ENCODE peak calls at places on chromosomes 5 and 9, in four cellular contexts. U, G, F and B are unnamed samples.

GRCh38 chr5:83331842-83332241 is 139.7 kb upstream of the VCAN start:
- DNase-seq in U (no peak), G (no peak), F (peak; percentile 7), B (no peak)

GRCh38 chr9:1761807-1762206 is 253.3 kb upstream of the SMARCA2 start:
- DNase-seq in U (no peak), G (no peak), F (no peak), B (no peak)

GRCh38 chr5:58133631-58134296 is 326.1 kb downstream of the PLK2 start:
- DNase-seq in U (no peak), G (no peak), F (peak; percentile 72), B (no peak)

GRCh38 chr5:139660105-139660915 is 12.2 kb downstream of the CXXC5 start:
- DNase-seq in U (no peak), G (no peak), F (no peak), B (peak; percentile 94)

GRCh38 chr5:6399978-6400910 is 21.9 kb upstream of the MED10 start:
- DNase-seq in U (no peak), G (no peak), F (peak; percentile 15), B (no peak)

GRCh38 chr9:76759726-76760125 is 4.5 kb upstream of the PCA3 start:
- DNase-seq in U (no peak), G (no peak), F (no peak), B (no peak)

GRCh38 chr9:87120610-87121009 is 173.3 kb upstream of the GAS1 start:
- DNase-seq in U (no peak), G (no peak), F (peak; percentile 85), B (no peak)

GRCh38 chr9:124960409-124960752 is 19.5 kb upstream of the GOLGA1 start:
- DNase-seq in U (no peak), G (no peak), F (peak; percentile 19), B (no peak)

GRCh38 chr9:107711528-107711927 is 222.0 kb upstream of the KLF4 start:
- DNase-seq in U (no peak), G (no peak), F (peak; percentile 87), B (peak; percentile 70)

GRCh38 chr5:73592546-73592945 is 27.0 kb downstream of the UTP15 start:
- DNase-seq in U (no peak), G (no peak), F (peak; percentile 30), B (no peak)

GRCh38 chr5:73599378-73599777 is 26.6 kb upstream of the ARHGEF28 start:
- DNase-seq in U (no peak), G (no peak), F (no peak), B (no peak)

GRCh38 chr5:73591102-73591695 is 25.7 kb downstream of the UTP15 start:
- DNase-seq in U (peak; percentile 85), G (peak; percentile 26), F (peak; percentile 96), B (no peak)

GRCh38 chr5:73591698-73592501 is 26.4 kb downstream of the UTP15 start:
- DNase-seq in U (no peak), G (no peak), F (peak; percentile 52), B (no peak)

DNA sequence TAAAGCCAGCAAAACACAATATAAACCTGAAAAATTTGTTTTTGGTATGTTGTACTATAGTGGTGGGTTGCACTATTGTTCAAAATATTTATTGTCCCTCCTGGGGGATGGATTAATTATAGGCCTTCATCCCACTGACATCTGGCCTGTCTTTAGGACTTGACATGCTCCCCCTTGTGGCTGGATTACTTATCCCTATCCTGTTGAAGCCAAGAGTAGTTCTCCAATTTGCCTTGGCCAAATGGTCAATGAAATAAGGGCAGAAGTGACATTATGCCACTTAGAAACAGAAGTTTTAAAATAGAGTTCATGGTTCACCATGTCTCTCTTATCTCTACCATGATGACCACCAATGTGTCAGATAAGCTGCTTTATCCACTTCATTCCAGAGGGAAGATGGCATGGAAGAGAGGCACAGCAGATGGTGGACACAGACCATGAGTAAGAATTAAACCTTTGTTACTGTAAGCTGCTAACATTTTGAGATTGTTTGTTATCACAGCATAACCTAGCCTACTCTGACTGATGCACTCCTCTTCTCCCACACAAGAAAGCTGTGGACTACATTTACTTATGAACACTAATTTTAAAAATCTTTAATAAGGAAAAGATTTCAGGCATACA is 29.2 kb upstream of the ARHGEF28 start:
- DNase-seq in U (peak; percentile 88), G (no peak), F (peak; percentile 60), B (no peak)
- TF ChIP-seq CTCF in U (peak; percentile 82), G (peak; percentile 50), F (peak; percentile 63), B (peak; percentile 28)

GRCh38 chr5:39171647-39172046 is 47.7 kb downstream of the FYB1 start:
- DNase-seq in U (no peak), G (no peak), F (no peak), B (no peak)

GRCh38 chr5:39164529-39165402 is 54.6 kb downstream of the FYB1 start:
- DNase-seq in U (no peak), G (no peak), F (peak; percentile 20), B (no peak)

GRCh38 chr5:39167141-39167972 is 52.0 kb downstream of the FYB1 start:
- DNase-seq in U (no peak), G (no peak), F (peak; percentile 22), B (no peak)

GRCh38 chr5:39169081-39169480 is 50.3 kb downstream of the FYB1 start:
- DNase-seq in U (no peak), G (no peak), F (peak; percentile 27), B (no peak)

DNA sequence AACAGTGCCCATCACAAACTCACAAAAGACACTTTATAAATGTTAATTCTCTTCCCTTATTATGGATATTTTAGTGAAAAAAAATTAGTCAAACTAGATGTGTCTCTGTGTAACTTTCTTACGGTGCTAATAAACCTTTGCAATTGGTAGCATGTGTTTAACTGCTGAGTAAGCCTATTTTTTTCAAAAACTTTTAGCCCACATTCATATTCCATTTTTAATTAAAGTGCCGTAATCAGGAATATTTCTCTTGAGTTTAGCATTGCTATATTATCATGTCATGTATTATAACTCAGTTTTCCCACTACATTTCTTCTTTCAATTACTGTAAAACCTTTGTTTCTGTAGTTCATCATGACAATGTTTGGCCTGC is 51.4 kb downstream of the FYB1 start:
- DNase-seq in U (no peak), G (no peak), F (no peak), B (no peak)
- H3K4me3 ChIP-seq in U (no peak overlapping the region), G (no peak overlapping the region), F (no peak overlapping the region), B (no peak overlapping the region)

DNA sequence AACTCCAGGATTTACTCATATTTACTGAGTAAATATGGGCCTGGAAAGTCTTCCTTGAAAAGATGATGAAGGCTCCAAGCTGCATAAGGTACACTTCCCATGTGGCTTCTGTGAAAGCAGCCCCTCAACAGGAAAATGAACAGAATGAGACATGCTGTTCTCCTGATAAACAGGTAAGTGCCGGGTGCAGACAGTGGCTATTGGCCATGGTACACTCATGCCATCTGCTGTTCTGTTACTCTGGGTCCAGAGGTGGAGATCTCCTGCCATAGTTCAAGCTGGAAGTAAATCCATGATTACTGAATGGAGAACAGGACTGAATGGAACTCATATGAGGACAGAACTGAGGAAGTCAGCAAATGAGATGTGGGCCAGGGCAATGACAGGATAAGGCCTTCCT is 103.6 kb downstream of the SLIT3 start:
- DNase-seq in U (no peak), G (no peak), F (no peak), B (no peak)
- TF ChIP-seq CTCF in U (peak; percentile 32), G (no peak), F (no peak), B (peak; percentile 66)

DNA sequence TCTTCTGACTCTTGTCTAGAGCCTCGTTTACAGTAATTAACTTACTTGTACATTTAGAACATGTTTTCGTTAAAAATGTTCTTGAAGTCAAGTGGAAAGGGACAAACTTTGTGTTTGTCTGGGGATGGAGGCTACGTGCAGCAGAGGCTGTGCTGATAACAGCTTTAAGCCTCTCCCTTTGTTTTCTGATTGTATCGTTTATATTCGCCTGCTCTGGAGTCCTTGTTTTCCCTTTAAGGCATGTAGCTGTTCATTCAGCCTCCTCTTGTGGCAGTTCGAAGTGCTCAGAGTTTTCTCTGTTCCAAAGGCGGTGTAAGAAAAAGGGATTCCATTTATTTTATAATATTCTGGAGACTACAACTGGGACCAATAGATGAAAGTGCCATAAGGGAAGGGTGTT is 1.9 kb downstream of the SLC36A1 start:
- DNase-seq in U (no peak), G (no peak), F (peak; percentile 25), B (no peak)
- H3K4me3 ChIP-seq in U (no peak overlapping the region), G (peak overlapping the region; percentile 80), F (peak overlapping the region; percentile 15), B (peak overlapping the region; percentile 94)

GRCh38 chr5:66239034-66239433 is 94.9 kb downstream of the SREK1 start:
- DNase-seq in U (peak; percentile 51), G (no peak), F (peak; percentile 13), B (no peak)
- TF ChIP-seq CTCF in U (peak; percentile 69), G (no peak), F (peak; percentile 32), B (no peak)

GRCh38 chr5:133786432-133786831 is 174.1 kb upstream of the FSTL4 start:
- DNase-seq in U (no peak), G (no peak), F (no peak), B (no peak)
- H3K4me3 ChIP-seq in U (no peak overlapping the region), G (no peak overlapping the region), F (no peak overlapping the region), B (no peak overlapping the region)

GRCh38 chr5:14871573-14872069 is at the start of gene ANKH:
- DNase-seq in U (peak; percentile 85), G (peak; percentile 70), F (peak; percentile 74), B (peak; percentile 92)
- TF ChIP-seq CTCF in U (peak; percentile 51), G (peak; percentile 59), F (peak; percentile 24), B (peak; percentile 41)

GRCh38 chr5:169632946-169633345 is 4.1 kb upstream of the DOCK2 start:
- DNase-seq in U (no peak), G (no peak), F (no peak), B (no peak)
- H3K4me3 ChIP-seq in U (no peak overlapping the region), G (no peak overlapping the region), F (no peak overlapping the region), B (no peak overlapping the region)

GRCh38 chr9:70816891-70817290 is 304.5 kb downstream of the TRPM3 start:
- DNase-seq in U (no peak), G (no peak), F (no peak), B (no peak)

GRCh38 chr9:70813141-70813540 is 308.3 kb downstream of the TRPM3 start:
- DNase-seq in U (no peak), G (no peak), F (no peak), B (no peak)

GRCh38 chr9:70814597-70814996 is 306.8 kb downstream of the TRPM3 start:
- DNase-seq in U (peak; percentile 61), G (no peak), F (no peak), B (no peak)

GRCh38 chr9:70816316-70816715 is 305.1 kb downstream of the TRPM3 start:
- DNase-seq in U (no peak), G (no peak), F (no peak), B (no peak)

GRCh38 chr9:70817306-70817705 is 304.1 kb downstream of the TRPM3 start:
- DNase-seq in U (no peak), G (no peak), F (no peak), B (no peak)
- TF ChIP-seq CTCF in U (no peak), G (no peak), F (no peak), B (no peak)